ENCODE peak calls at places on chromosomes 3 and 15, in five cellular contexts. A is fibroblast of lung; D is brain microvascular endothelial cell; E is osteoblast; H is naive thymus-derived CD4-positive, alpha-beta T cell. I is an unnamed sample.

GRCh38 chr3:13280856-13281656 is 139.1 kb downstream of the NUP210 start:
- DNase-seq in A (no peak), D (no peak), E (no peak), H (no peak), I (no peak)

GRCh38 chr3:167575000-167575399 is 78.7 kb downstream of the WDR49 start:
- DNase-seq in A (no peak), D (no peak), E (no peak), H (no peak), I (no peak)

GRCh38 chr3:73624363-73625123 is at the start of gene PDZRN3:
- DNase-seq in A (peak), D (peak), E (peak), H (no peak), I (peak)

GRCh38 chr15:82763361-82764142 is 42.3 kb downstream of the FSD2 start:
- DNase-seq in A (no peak), D (no peak), E (no peak), H (no peak), I (no peak)

GRCh38 chr3:5186854-5187151 is 704 bp upstream of the EDEM1 start:
- DNase-seq in A (peak), D (no peak), E (no peak), H (no peak), I (no peak)

GRCh38 chr3:13335503-13335902 is 84.6 kb downstream of the NUP210 start:
- DNase-seq in A (no peak), D (no peak), E (no peak), H (no peak), I (no peak)

GRCh38 chr3:130820976-130821375 is 72.9 kb upstream of the ATP2C1 start:
- DNase-seq in A (peak), D (peak), E (no peak), H (no peak), I (no peak)

GRCh38 chr3:62727576-62727975 is 147.6 kb downstream of the CADPS start:
- DNase-seq in A (no peak), D (no peak), E (no peak), H (no peak), I (no peak)

GRCh38 chr15:89364341-89364740 is 29.7 kb upstream of the POLG start:
- DNase-seq in A (no peak), D (no peak), E (no peak), H (no peak), I (no peak)

GRCh38 chr3:13140596-13140995 is 67.4 kb upstream of the IQSEC1 start:
- DNase-seq in A (no peak), D (no peak), E (peak), H (no peak), I (no peak)

GRCh38 chr3:10848261-10848660 is 32.2 kb downstream of the SLC6A11 start:
- DNase-seq in A (no peak), D (no peak), E (no peak), H (no peak), I (no peak)

GRCh38 chr3:98548544-98548943 is 16.8 kb downstream of the GPR15 start:
- DNase-seq in A (no peak), D (no peak), E (no peak), H (no peak), I (no peak)

GRCh38 chr15:34808016-34808415 is 12.7 kb upstream of the ACTC1 start:
- DNase-seq in A (peak), D (peak), E (no peak), H (no peak), I (no peak)

GRCh38 chr3:3800076-3800448 is 831 bp downstream of the LRRN1 start:
- DNase-seq in A (no peak), D (no peak), E (peak), H (peak), I (peak)

GRCh38 chr3:113623827-113624226 is 72.6 kb downstream of the USF3 start:
- DNase-seq in A (no peak), D (no peak), E (no peak), H (no peak), I (no peak)

GRCh38 chr3:180947761-180948390 is 35.4 kb downstream of the FXR1 start:
- DNase-seq in A (peak), D (no peak), E (no peak), H (no peak), I (no peak)

GRCh38 chr3:95055288-95055687 is 992.4 kb downstream of the NSUN3 start:
- DNase-seq in A (no peak), D (no peak), E (no peak), H (no peak), I (no peak)

GRCh38 chr15:51334011-51334426 is 4.4 kb downstream of the CYP19A1 start:
- DNase-seq in A (no peak), D (no peak), E (no peak), H (no peak), I (no peak)

GRCh38 chr3:33119891-33120290 is 6.1 kb downstream of the CRTAP start:
- DNase-seq in A (no peak), D (no peak), E (no peak), H (no peak), I (no peak)

GRCh38 chr15:69014454-69014853 is at the start of gene NOX5:
- DNase-seq in A (no peak), D (no peak), E (peak), H (no peak), I (no peak)
- H3K4me3 ChIP-seq in A (no peak), D (no peak), E (no peak), H (no peak), I (no peak)

GRCh38 chr3:197372076-197372661 is 73.8 kb upstream of the DLG1 start:
- DNase-seq in A (peak), D (peak), E (peak), H (no peak), I (no peak)

GRCh38 chr3:197373096-197373495 is 74.7 kb upstream of the DLG1 start:
- DNase-seq in A (no peak), D (no peak), E (no peak), H (no peak), I (no peak)

GRCh38 chr3:197369545-197369944 is 71.1 kb upstream of the DLG1 start:
- DNase-seq in A (no peak), D (no peak), E (no peak), H (no peak), I (no peak)

GRCh38 chr3:197368821-197369220 is 70.4 kb upstream of the DLG1 start:
- DNase-seq in A (no peak), D (no peak), E (no peak), H (no peak), I (no peak)

DNA sequence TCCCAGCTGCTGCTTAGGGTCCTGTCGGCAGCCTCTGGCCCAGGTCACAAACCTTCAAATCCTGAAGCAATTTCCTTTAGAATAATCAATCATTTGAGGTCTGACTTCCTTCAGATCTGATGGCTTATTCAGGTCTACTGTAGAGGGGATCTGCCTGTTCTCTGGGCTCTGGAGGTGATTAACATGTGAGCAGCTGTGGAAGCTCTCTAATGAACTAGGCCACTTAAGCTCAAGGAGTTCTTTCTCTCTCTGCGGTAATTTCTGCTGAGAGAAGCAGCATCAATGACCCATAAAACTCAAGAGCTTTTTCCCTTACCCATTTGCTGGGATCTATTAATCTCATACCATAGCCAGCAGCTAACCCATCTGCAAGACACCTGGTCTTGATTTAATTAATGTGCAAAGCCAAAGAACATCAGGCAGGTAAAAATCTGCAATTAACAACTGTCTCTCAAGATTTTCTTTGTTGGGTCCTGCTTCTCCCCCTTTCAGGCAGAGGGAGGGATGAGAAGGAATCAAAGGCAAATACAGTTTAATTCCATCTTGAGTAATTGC is 73.2 kb upstream of the DLG1 start:
- DNase-seq in A (no peak), D (no peak), E (no peak), H (no peak), I (no peak)
- H3K27ac ChIP-seq in A (peak), D (no peak), E (peak), H (no peak), I (no peak)

DNA sequence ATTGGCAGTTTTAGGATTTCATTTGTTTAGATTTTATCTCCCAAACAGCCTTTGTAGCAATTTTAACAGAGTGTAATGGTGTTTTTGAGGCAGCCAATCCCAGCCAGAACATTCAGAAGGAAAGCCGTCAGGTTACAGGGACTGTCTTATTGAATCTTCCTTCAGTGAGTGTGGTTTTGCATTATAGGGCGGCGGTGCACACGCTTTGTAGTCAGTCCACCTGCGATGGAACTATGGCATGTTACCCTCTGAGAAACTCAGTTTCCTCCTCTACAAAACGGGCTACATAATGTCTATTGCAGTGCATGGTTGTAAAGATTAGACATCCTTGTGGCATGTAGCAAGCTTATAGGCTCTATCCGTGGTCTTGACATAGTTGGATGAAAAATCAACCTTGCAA is 1.0 kb downstream of the LRRC28 start:
- DNase-seq in A (no peak), D (no peak), E (no peak), H (no peak), I (no peak)
- H3K4me3 ChIP-seq in A (peak), D (peak), E (peak), H (peak), I (peak)

DNA sequence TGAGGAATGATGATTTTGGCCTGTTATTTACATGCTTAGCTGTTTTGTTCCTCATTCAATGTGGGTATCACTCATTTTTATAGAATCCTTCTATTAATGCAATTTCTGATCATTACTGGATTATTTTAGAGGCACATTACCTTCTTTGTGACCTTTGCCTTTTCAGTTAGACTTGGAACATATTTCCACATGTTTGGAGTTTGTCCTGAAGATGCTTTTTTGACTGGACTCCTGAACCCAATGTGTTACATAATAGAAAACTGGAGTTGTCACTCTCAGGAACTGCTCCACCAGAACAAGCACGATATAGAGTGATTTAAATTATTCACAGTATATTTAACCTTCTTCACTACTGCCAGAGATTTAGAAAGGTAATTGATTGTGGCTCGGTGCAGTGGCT is 59.5 kb downstream of the TP63 start:
- DNase-seq in A (no peak), D (no peak), E (no peak), H (no peak), I (no peak)
- H3K27ac ChIP-seq in A (no peak), D (no peak), E (no peak), H (no peak), I (no peak)

DNA sequence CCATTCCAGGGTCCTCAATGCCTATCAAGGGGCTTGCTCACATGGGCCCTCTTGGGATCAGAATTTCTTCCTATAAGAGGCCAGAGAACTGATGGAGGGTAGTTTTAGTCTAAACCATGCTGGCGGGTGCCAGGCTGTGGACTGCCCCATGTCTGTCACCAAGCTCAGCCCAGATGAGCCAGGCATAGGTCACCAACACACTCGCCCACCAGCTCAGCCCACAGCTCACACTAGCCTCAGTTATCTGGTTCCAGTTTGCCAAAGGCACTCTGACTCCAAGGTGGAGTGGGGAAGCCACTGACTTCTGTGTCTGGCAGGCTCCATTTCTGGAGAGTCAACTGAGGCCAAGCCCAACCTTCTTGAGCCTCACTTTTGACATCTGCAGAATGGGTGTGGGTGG is 50.7 kb upstream of the INSYN1 start:
- DNase-seq in A (no peak), D (no peak), E (no peak), H (no peak), I (no peak)
- H3K4me3 ChIP-seq in A (no peak), D (no peak), E (no peak), H (no peak), I (no peak)

I was measured in uterus.